ENCODE peak calls at places on chromosomes 7 and 10, in five cellular contexts. S, J, H, I and Q are unnamed samples.

GRCh38 chr7:152341914-152342236 is 93.9 kb downstream of the KMT2C start:
- DNase-seq in H (no peak), S (no peak), J (no peak), I (peak), Q (no peak)

GRCh38 chr7:95811846-95812445 is 39.6 kb downstream of the DYNC1I1 start:
- DNase-seq in S (peak), H (no peak), I (no peak), J (peak), Q (no peak)

GRCh38 chr7:501526-501925 is 18.1 kb downstream of the PDGFA start:
- DNase-seq in J (no peak), S (no peak), H (no peak), I (no peak), Q (no peak)

GRCh38 chr7:132394283-132395003 is 181.8 kb downstream of the PLXNA4 start:
- DNase-seq in I (peak), H (peak), J (no peak), S (no peak), Q (no peak)

GRCh38 chr10:110528224-110528997 is 30.7 kb downstream of the DUSP5 start:
- DNase-seq in S (peak), I (peak), H (no peak), J (no peak), Q (no peak)

GRCh38 chr7:55509322-55509721 is 63.0 kb downstream of the VOPP1 start:
- DNase-seq in J (no peak), S (peak), I (no peak), H (no peak), Q (no peak)

GRCh38 chr7:37349979-37350590 is 98.6 kb downstream of the ELMO1 start:
- DNase-seq in S (no peak), I (peak), J (no peak), H (no peak), Q (no peak)

GRCh38 chr7:52547301-52547920 is 488.0 kb upstream of the POM121L12 start:
- DNase-seq in J (peak), I (no peak), S (no peak), H (no peak), Q (no peak)

GRCh38 chr7:36777062-36777461 is 52.8 kb upstream of the AOAH start:
- DNase-seq in S (no peak), I (no peak), J (no peak), H (no peak), Q (no peak)

GRCh38 chr7:101598981-101599681 is 30.0 kb downstream of the MYL10 start:
- DNase-seq in H (no peak), J (no peak), S (no peak), I (no peak), Q (no peak)

GRCh38 chr7:133180717-133181116 is 72.2 kb upstream of the EXOC4 start:
- DNase-seq in I (no peak), S (no peak), H (no peak), J (no peak), Q (no peak)

GRCh38 chr10:42988069-42988468 is 88.8 kb upstream of the RET start:
- DNase-seq in I (no peak), J (peak), S (no peak), H (no peak), Q (no peak)

GRCh38 chr10:4147214-4147613 is 362.2 kb upstream of the KLF6 start:
- DNase-seq in H (no peak), S (no peak), J (no peak), I (no peak), Q (no peak)

GRCh38 chr10:50322075-50322474 is 70.8 kb upstream of the ASAH2 start:
- DNase-seq in I (no peak), J (no peak), S (peak), H (peak), Q (no peak)

GRCh38 chr10:89540550-89540949 is 5.2 kb upstream of the SLC16A12 start:
- DNase-seq in I (no peak), H (no peak), S (peak), J (no peak), Q (no peak)

GRCh38 chr7:105389090-105389650 is 449 bp upstream of the SRPK2 start:
- DNase-seq in S (peak), I (peak), J (peak), H (peak), Q (peak)

GRCh38 chr7:133253522-133253882 is 624 bp downstream of the EXOC4 start:
- DNase-seq in S (no peak), J (peak), I (peak), H (peak), Q (peak)

GRCh38 chr7:73433924-73434700 is 534 bp downstream of the FZD9 start:
- DNase-seq in J (no peak), I (no peak), H (no peak), S (no peak), Q (no peak)

GRCh38 chr10:11177926-11178453 is 160.3 kb downstream of the CELF2 start:
- DNase-seq in H (no peak), J (no peak), I (no peak), S (no peak), Q (no peak)

GRCh38 chr7:35249537-35249907 is 4.4 kb downstream of the TBX20 start:
- DNase-seq in S (no peak), I (no peak), H (no peak), J (no peak), Q (no peak)

GRCh38 chr10:106242301-106242700 is 922.2 kb downstream of the SORCS1 start:
- DNase-seq in I (no peak), S (no peak), H (no peak), J (no peak), Q (no peak)
- H3K4me2 ChIP-seq in I (no peak), S (no peak), H (no peak), J (no peak), Q (no peak)

DNA sequence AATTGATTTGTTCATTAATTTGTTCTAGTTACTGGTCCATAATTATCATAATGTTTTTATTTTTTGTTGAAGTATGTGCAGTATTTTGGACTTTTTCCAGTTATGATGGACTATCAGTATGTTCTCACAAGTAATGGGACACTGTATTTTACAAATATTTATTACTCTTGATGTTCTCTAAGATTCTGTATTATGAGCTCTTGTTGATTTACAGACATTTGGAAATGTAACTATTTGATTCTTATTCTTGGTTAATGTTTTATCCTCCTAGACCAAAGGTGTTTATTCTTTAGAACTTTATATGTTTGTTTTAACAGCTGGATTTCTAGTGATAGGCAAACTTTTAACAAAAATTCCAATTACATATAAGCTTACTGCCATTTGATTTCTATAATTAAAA is 200.6 kb downstream of the SDK1 start:
- DNase-seq in J (no peak), I (no peak), H (no peak), S (no peak), Q (no peak)
- H3K4me2 ChIP-seq in J (no peak), I (no peak), H (no peak), S (no peak), Q (no peak)

GRCh38 chr10:68517188-68517587 is 10.1 kb downstream of the SLC25A16 start:
- DNase-seq in H (no peak), I (no peak), J (peak), S (no peak), Q (no peak)

DNA sequence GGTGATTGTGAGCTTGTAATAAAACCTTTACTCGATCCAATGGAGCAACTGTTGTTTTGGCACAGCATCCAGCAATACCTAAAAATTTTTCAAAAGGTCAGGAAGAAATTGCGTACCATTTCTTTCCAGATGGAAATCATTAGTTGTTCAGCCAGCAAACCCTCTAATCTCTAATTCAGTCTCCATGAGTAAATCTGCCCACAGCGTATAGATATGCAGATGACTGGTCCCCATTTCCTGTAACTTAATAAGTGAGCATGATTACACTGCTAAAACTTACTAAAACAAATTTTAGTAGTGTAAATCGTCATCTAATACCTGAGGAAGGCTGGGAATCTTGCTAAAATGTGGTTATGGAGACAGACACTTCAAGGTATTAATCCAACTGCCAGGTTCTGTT is 10.6 kb downstream of the SLC25A16 start:
- DNase-seq in S (peak), H (no peak), J (no peak), I (no peak), Q (no peak)
- H3K4me2 ChIP-seq in S (peak), H (no peak), J (no peak), I (no peak), Q (no peak)

DNA sequence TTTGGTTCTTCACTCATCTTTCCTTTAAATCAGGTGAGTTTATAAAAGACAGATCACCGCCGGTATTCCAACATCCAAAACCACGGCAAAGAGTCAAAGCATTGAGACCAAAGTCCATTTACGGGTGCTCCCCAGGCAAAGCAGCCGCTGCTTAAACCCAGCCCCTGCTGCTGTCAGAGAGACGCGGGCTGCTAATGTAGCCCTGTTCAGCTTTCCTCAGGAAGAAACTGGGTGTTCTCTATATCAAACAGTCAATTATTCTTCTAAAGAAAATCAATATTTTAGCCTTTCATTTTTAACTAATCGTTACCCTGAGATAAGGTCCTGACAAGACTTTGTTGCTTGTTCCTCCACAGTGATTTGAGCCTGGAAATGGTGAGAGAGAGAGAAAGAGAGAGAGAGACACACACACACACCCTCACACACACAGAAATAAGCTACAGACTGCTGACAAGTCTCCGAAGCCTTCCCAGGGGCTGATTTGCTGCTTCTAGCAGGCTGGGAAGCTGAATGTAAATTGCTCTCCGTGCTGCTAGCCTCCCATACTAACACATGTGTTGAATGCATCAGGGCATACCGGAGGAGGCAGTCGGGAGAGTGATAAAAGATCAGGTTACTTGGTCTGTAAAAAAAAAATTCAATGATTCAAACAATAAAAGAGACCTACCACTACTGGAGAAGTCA is 183.0 kb upstream of the ANK3 start:
- DNase-seq in H (no peak), I (no peak), J (peak), S (peak), Q (peak)
- H3K4me2 ChIP-seq in H (peak), I (no peak), J (peak), S (peak), Q (peak)